ENCODE peak calls at places on chromosomes 5 and 9, in five cellular contexts. One of them, this sample, is unnamed.

GRCh38 chr9:124394596-124394995 is 20.6 kb downstream of the PSMB7 start:
- DNase-seq in cerebellum: no peak
- DNase-seq in activated CD8-positive, alpha-beta memory T cell treated with anti-CD3 and anti-CD28 coated beads for 1 hour: no peak
- DNase-seq in hippocampal formation: no peak
- DNase-seq in cardiac muscle cell: no peak
- DNase-seq in this sample: no peak

GRCh38 chr9:135797507-135798302 is 95.7 kb downstream of the KCNT1 start:
- DNase-seq in cerebellum: peak; percentile 28
- DNase-seq in activated CD8-positive, alpha-beta memory T cell treated with anti-CD3 and anti-CD28 coated beads for 1 hour: no peak
- DNase-seq in hippocampal formation: peak; percentile 28
- DNase-seq in cardiac muscle cell: peak; percentile 58
- DNase-seq in this sample: peak; percentile 85

GRCh38 chr5:175922192-175922885 is 45.8 kb downstream of the THOC3 start:
- DNase-seq in cerebellum: no peak
- DNase-seq in activated CD8-positive, alpha-beta memory T cell treated with anti-CD3 and anti-CD28 coated beads for 1 hour: no peak
- DNase-seq in hippocampal formation: no peak
- DNase-seq in cardiac muscle cell: peak; percentile 78
- DNase-seq in this sample: no peak

GRCh38 chr5:143516249-143516648 is 112.8 kb upstream of the NR3C1 start:
- DNase-seq in cerebellum: no peak
- DNase-seq in activated CD8-positive, alpha-beta memory T cell treated with anti-CD3 and anti-CD28 coated beads for 1 hour: no peak
- DNase-seq in hippocampal formation: no peak
- DNase-seq in cardiac muscle cell: no peak
- DNase-seq in this sample: no peak

GRCh38 chr5:156460496-156460895 is 133.5 kb downstream of the SGCD start:
- DNase-seq in cerebellum: no peak
- DNase-seq in activated CD8-positive, alpha-beta memory T cell treated with anti-CD3 and anti-CD28 coated beads for 1 hour: no peak
- DNase-seq in hippocampal formation: no peak
- DNase-seq in cardiac muscle cell: no peak
- DNase-seq in this sample: no peak

GRCh38 chr5:117999939-118000549 is 988.3 kb downstream of the DTWD2 start:
- DNase-seq in cerebellum: no peak
- DNase-seq in activated CD8-positive, alpha-beta memory T cell treated with anti-CD3 and anti-CD28 coated beads for 1 hour: no peak
- DNase-seq in hippocampal formation: no peak
- DNase-seq in cardiac muscle cell: no peak
- DNase-seq in this sample: no peak

GRCh38 chr5:54985301-54986268 is at the start of gene ESM1:
- DNase-seq in cerebellum: no peak
- DNase-seq in activated CD8-positive, alpha-beta memory T cell treated with anti-CD3 and anti-CD28 coated beads for 1 hour: no peak
- DNase-seq in hippocampal formation: no peak
- DNase-seq in cardiac muscle cell: peak; percentile 49
- DNase-seq in this sample: no peak

GRCh38 chr9:132600326-132600984 is 18.0 kb downstream of the BARHL1 start:
- DNase-seq in cerebellum: no peak
- DNase-seq in activated CD8-positive, alpha-beta memory T cell treated with anti-CD3 and anti-CD28 coated beads for 1 hour: no peak
- DNase-seq in hippocampal formation: no peak
- DNase-seq in cardiac muscle cell: no peak
- DNase-seq in this sample: no peak

GRCh38 chr9:114169029-114169939 is 13.9 kb downstream of the COL27A1 start:
- DNase-seq in cerebellum: no peak
- DNase-seq in activated CD8-positive, alpha-beta memory T cell treated with anti-CD3 and anti-CD28 coated beads for 1 hour: no peak
- DNase-seq in hippocampal formation: no peak
- DNase-seq in cardiac muscle cell: peak; percentile 40
- DNase-seq in this sample: no peak

GRCh38 chr5:139985290-139985689 is 57.8 kb downstream of the NRG2 start:
- DNase-seq in cerebellum: no peak
- DNase-seq in activated CD8-positive, alpha-beta memory T cell treated with anti-CD3 and anti-CD28 coated beads for 1 hour: no peak
- DNase-seq in hippocampal formation: no peak
- DNase-seq in cardiac muscle cell: no peak
- DNase-seq in this sample: no peak

GRCh38 chr5:44807269-44807668 is 1.5 kb upstream of the MRPS30 start:
- DNase-seq in cerebellum: no peak
- DNase-seq in activated CD8-positive, alpha-beta memory T cell treated with anti-CD3 and anti-CD28 coated beads for 1 hour: no peak
- DNase-seq in hippocampal formation: no peak
- DNase-seq in cardiac muscle cell: no peak
- DNase-seq in this sample: no peak

GRCh38 chr9:71670121-71670520 is 98.2 kb downstream of the CEMIP2 start:
- DNase-seq in cerebellum: no peak
- DNase-seq in activated CD8-positive, alpha-beta memory T cell treated with anti-CD3 and anti-CD28 coated beads for 1 hour: no peak
- DNase-seq in hippocampal formation: no peak
- DNase-seq in cardiac muscle cell: no peak
- DNase-seq in this sample: no peak

GRCh38 chr5:399296-400281 is 43.4 kb upstream of the EXOC3 start:
- DNase-seq in cerebellum: no peak
- DNase-seq in activated CD8-positive, alpha-beta memory T cell treated with anti-CD3 and anti-CD28 coated beads for 1 hour: no peak
- DNase-seq in hippocampal formation: no peak
- DNase-seq in cardiac muscle cell: peak; percentile 96
- DNase-seq in this sample: peak; percentile 83

GRCh38 chr5:16350816-16351215 is 114.8 kb downstream of the ZNF622 start:
- DNase-seq in cerebellum: no peak
- DNase-seq in activated CD8-positive, alpha-beta memory T cell treated with anti-CD3 and anti-CD28 coated beads for 1 hour: no peak
- DNase-seq in hippocampal formation: no peak
- DNase-seq in cardiac muscle cell: no peak
- DNase-seq in this sample: no peak

GRCh38 chr5:142222235-142222880 is 102.5 kb downstream of the SPRY4 start:
- DNase-seq in cerebellum: no peak
- DNase-seq in activated CD8-positive, alpha-beta memory T cell treated with anti-CD3 and anti-CD28 coated beads for 1 hour: no peak
- DNase-seq in hippocampal formation: no peak
- DNase-seq in cardiac muscle cell: no peak
- DNase-seq in this sample: no peak

GRCh38 chr5:157184117-157184516 is 3.5 kb downstream of the ITK start:
- DNase-seq in cerebellum: no peak
- DNase-seq in activated CD8-positive, alpha-beta memory T cell treated with anti-CD3 and anti-CD28 coated beads for 1 hour: no peak
- DNase-seq in hippocampal formation: no peak
- DNase-seq in cardiac muscle cell: no peak
- DNase-seq in this sample: no peak

GRCh38 chr5:14108170-14108996 is 34.8 kb upstream of the TRIO start:
- DNase-seq in cerebellum: peak; percentile 50
- DNase-seq in activated CD8-positive, alpha-beta memory T cell treated with anti-CD3 and anti-CD28 coated beads for 1 hour: no peak
- DNase-seq in hippocampal formation: peak; percentile 7
- DNase-seq in cardiac muscle cell: peak; percentile 87
- DNase-seq in this sample: peak; percentile 61

This sample was measured in ecto neural progenitor cell.